ENCODE peak calls at places on chromosome 5, in ten cellular contexts. One of them, this sample, is unnamed.

GRCh38 chr5:10611290-10611689 is 47.4 kb downstream of the ANKRD33B start:
- DNase-seq in G401: no peak
- DNase-seq in D341Med: no peak
- DNase-seq in EH: peak; percentile 50
- DNase-seq in astrocyte of the spinal cord: peak; percentile 41
- DNase-seq in colonic mucosa: no peak
- DNase-seq in OCI-M1: no peak
- DNase-seq in stimulated activated CD4-positive, alpha-beta T cell treated with anti-CD3 and anti-CD28 coated beads, Interleukin-2, amount 100 ng/mL, for 48 hours: no peak
- DNase-seq in hippocampal formation: no peak
- DNase-seq in fibroblast of lung: peak; percentile 84
- DNase-seq in this sample: no peak

GRCh38 chr5:19488786-19489185 is 499.2 kb downstream of the CDH18 start:
- DNase-seq in G401: peak; percentile 97
- DNase-seq in D341Med: peak; percentile 35
- DNase-seq in EH: no peak
- DNase-seq in astrocyte of the spinal cord: no peak
- DNase-seq in colonic mucosa: no peak
- DNase-seq in OCI-M1: no peak
- DNase-seq in stimulated activated CD4-positive, alpha-beta T cell treated with anti-CD3 and anti-CD28 coated beads, Interleukin-2, amount 100 ng/mL, for 48 hours: no peak
- DNase-seq in hippocampal formation: no peak
- DNase-seq in fibroblast of lung: no peak
- DNase-seq in this sample: no peak

GRCh38 chr5:140570058-140570457 is 5.4 kb downstream of the SLC35A4 start:
- DNase-seq in G401: peak; percentile 95
- DNase-seq in D341Med: no peak
- DNase-seq in EH: no peak
- DNase-seq in astrocyte of the spinal cord: no peak
- DNase-seq in colonic mucosa: no peak
- DNase-seq in OCI-M1: no peak
- DNase-seq in stimulated activated CD4-positive, alpha-beta T cell treated with anti-CD3 and anti-CD28 coated beads, Interleukin-2, amount 100 ng/mL, for 48 hours: no peak
- DNase-seq in hippocampal formation: no peak
- DNase-seq in fibroblast of lung: no peak
- DNase-seq in this sample: no peak

GRCh38 chr5:83538788-83539535 is 67.4 kb downstream of the VCAN start:
- DNase-seq in G401: no peak
- DNase-seq in D341Med: no peak
- DNase-seq in EH: no peak
- DNase-seq in astrocyte of the spinal cord: no peak
- DNase-seq in colonic mucosa: no peak
- DNase-seq in OCI-M1: peak; percentile 67
- DNase-seq in stimulated activated CD4-positive, alpha-beta T cell treated with anti-CD3 and anti-CD28 coated beads, Interleukin-2, amount 100 ng/mL, for 48 hours: no peak
- DNase-seq in hippocampal formation: no peak
- DNase-seq in fibroblast of lung: no peak
- DNase-seq in this sample: no peak

GRCh38 chr5:172433071-172433470 is 21.3 kb downstream of the SH3PXD2B start:
- DNase-seq in G401: no peak
- DNase-seq in D341Med: no peak
- DNase-seq in EH: no peak
- DNase-seq in astrocyte of the spinal cord: no peak
- DNase-seq in colonic mucosa: no peak
- DNase-seq in OCI-M1: no peak
- DNase-seq in stimulated activated CD4-positive, alpha-beta T cell treated with anti-CD3 and anti-CD28 coated beads, Interleukin-2, amount 100 ng/mL, for 48 hours: no peak
- DNase-seq in hippocampal formation: no peak
- DNase-seq in fibroblast of lung: no peak
- DNase-seq in this sample: no peak

GRCh38 chr5:150670275-150670960 is 9.4 kb downstream of the MYOZ3 start:
- DNase-seq in G401: no peak
- DNase-seq in D341Med: no peak
- DNase-seq in EH: no peak
- DNase-seq in astrocyte of the spinal cord: no peak
- DNase-seq in colonic mucosa: no peak
- DNase-seq in OCI-M1: no peak
- DNase-seq in stimulated activated CD4-positive, alpha-beta T cell treated with anti-CD3 and anti-CD28 coated beads, Interleukin-2, amount 100 ng/mL, for 48 hours: no peak
- DNase-seq in hippocampal formation: no peak
- DNase-seq in fibroblast of lung: no peak
- DNase-seq in this sample: no peak

GRCh38 chr5:139147743-139148079 is 50.5 kb downstream of the SIL1 start:
- DNase-seq in G401: peak; percentile 66
- DNase-seq in D341Med: peak; percentile 52
- DNase-seq in EH: peak; percentile 93
- DNase-seq in astrocyte of the spinal cord: peak; percentile 77
- DNase-seq in colonic mucosa: peak; percentile 60
- DNase-seq in OCI-M1: no peak
- DNase-seq in stimulated activated CD4-positive, alpha-beta T cell treated with anti-CD3 and anti-CD28 coated beads, Interleukin-2, amount 100 ng/mL, for 48 hours: no peak
- DNase-seq in hippocampal formation: no peak
- DNase-seq in fibroblast of lung: peak; percentile 67
- DNase-seq in this sample: no peak

GRCh38 chr5:28967848-28968247 is 1929.5 kb upstream of the CDH9 start:
- DNase-seq in G401: no peak
- DNase-seq in D341Med: no peak
- DNase-seq in EH: no peak
- DNase-seq in astrocyte of the spinal cord: no peak
- DNase-seq in colonic mucosa: no peak
- DNase-seq in OCI-M1: peak; percentile 15
- DNase-seq in stimulated activated CD4-positive, alpha-beta T cell treated with anti-CD3 and anti-CD28 coated beads, Interleukin-2, amount 100 ng/mL, for 48 hours: no peak
- DNase-seq in hippocampal formation: no peak
- DNase-seq in fibroblast of lung: no peak
- DNase-seq in this sample: no peak

GRCh38 chr5:78113689-78114088 is 180.8 kb downstream of the AP3B1 start:
- DNase-seq in G401: no peak
- DNase-seq in D341Med: no peak
- DNase-seq in EH: no peak
- DNase-seq in astrocyte of the spinal cord: no peak
- DNase-seq in colonic mucosa: no peak
- DNase-seq in OCI-M1: no peak
- DNase-seq in stimulated activated CD4-positive, alpha-beta T cell treated with anti-CD3 and anti-CD28 coated beads, Interleukin-2, amount 100 ng/mL, for 48 hours: no peak
- DNase-seq in hippocampal formation: no peak
- DNase-seq in fibroblast of lung: no peak
- DNase-seq in this sample: no peak

GRCh38 chr5:171622010-171622409 is 163.6 kb upstream of the SMIM23 start:
- DNase-seq in G401: peak; percentile 77
- DNase-seq in D341Med: no peak
- DNase-seq in EH: peak; percentile 22
- DNase-seq in astrocyte of the spinal cord: no peak
- DNase-seq in colonic mucosa: no peak
- DNase-seq in OCI-M1: no peak
- DNase-seq in stimulated activated CD4-positive, alpha-beta T cell treated with anti-CD3 and anti-CD28 coated beads, Interleukin-2, amount 100 ng/mL, for 48 hours: no peak
- DNase-seq in hippocampal formation: no peak
- DNase-seq in fibroblast of lung: no peak
- DNase-seq in this sample: no peak

GRCh38 chr5:174625591-174626365 is 98.6 kb upstream of the MSX2 start:
- DNase-seq in G401: no peak
- DNase-seq in D341Med: no peak
- DNase-seq in EH: peak; percentile 15
- DNase-seq in astrocyte of the spinal cord: no peak
- DNase-seq in colonic mucosa: no peak
- DNase-seq in OCI-M1: no peak
- DNase-seq in stimulated activated CD4-positive, alpha-beta T cell treated with anti-CD3 and anti-CD28 coated beads, Interleukin-2, amount 100 ng/mL, for 48 hours: no peak
- DNase-seq in hippocampal formation: no peak
- DNase-seq in fibroblast of lung: no peak
- DNase-seq in this sample: no peak

GRCh38 chr5:32455311-32455710 is 10.8 kb upstream of the ZFR start:
- DNase-seq in G401: no peak
- DNase-seq in D341Med: no peak
- DNase-seq in EH: no peak
- DNase-seq in astrocyte of the spinal cord: no peak
- DNase-seq in colonic mucosa: no peak
- DNase-seq in OCI-M1: no peak
- DNase-seq in stimulated activated CD4-positive, alpha-beta T cell treated with anti-CD3 and anti-CD28 coated beads, Interleukin-2, amount 100 ng/mL, for 48 hours: no peak
- DNase-seq in hippocampal formation: no peak
- DNase-seq in fibroblast of lung: no peak
- DNase-seq in this sample: no peak

GRCh38 chr5:37926732-37927131 is 86.9 kb upstream of the GDNF start:
- DNase-seq in G401: no peak
- DNase-seq in D341Med: peak; percentile 78
- DNase-seq in EH: peak; percentile 30
- DNase-seq in astrocyte of the spinal cord: no peak
- DNase-seq in colonic mucosa: no peak
- DNase-seq in OCI-M1: no peak
- DNase-seq in stimulated activated CD4-positive, alpha-beta T cell treated with anti-CD3 and anti-CD28 coated beads, Interleukin-2, amount 100 ng/mL, for 48 hours: no peak
- DNase-seq in hippocampal formation: no peak
- DNase-seq in fibroblast of lung: no peak
- DNase-seq in this sample: no peak

GRCh38 chr5:167921796-167922195 is 369.6 kb upstream of the WWC1 start:
- DNase-seq in G401: no peak
- DNase-seq in D341Med: no peak
- DNase-seq in EH: no peak
- DNase-seq in astrocyte of the spinal cord: no peak
- DNase-seq in colonic mucosa: no peak
- DNase-seq in OCI-M1: no peak
- DNase-seq in stimulated activated CD4-positive, alpha-beta T cell treated with anti-CD3 and anti-CD28 coated beads, Interleukin-2, amount 100 ng/mL, for 48 hours: no peak
- DNase-seq in hippocampal formation: no peak
- DNase-seq in fibroblast of lung: no peak
- DNase-seq in this sample: no peak

GRCh38 chr5:151023651-151024050 is 3.3 kb downstream of the GPX3 start:
- DNase-seq in G401: no peak
- DNase-seq in D341Med: no peak
- DNase-seq in EH: peak; percentile 16
- DNase-seq in astrocyte of the spinal cord: no peak
- DNase-seq in colonic mucosa: peak; percentile 67
- DNase-seq in OCI-M1: peak; percentile 36
- DNase-seq in stimulated activated CD4-positive, alpha-beta T cell treated with anti-CD3 and anti-CD28 coated beads, Interleukin-2, amount 100 ng/mL, for 48 hours: no peak
- DNase-seq in hippocampal formation: no peak
- DNase-seq in fibroblast of lung: peak; percentile 73
- DNase-seq in this sample: no peak

GRCh38 chr5:73853091-73853490 is 227.1 kb downstream of the ARHGEF28 start:
- DNase-seq in G401: no peak
- DNase-seq in D341Med: no peak
- DNase-seq in EH: peak; percentile 88
- DNase-seq in astrocyte of the spinal cord: peak; percentile 52
- DNase-seq in colonic mucosa: no peak
- DNase-seq in OCI-M1: no peak
- DNase-seq in stimulated activated CD4-positive, alpha-beta T cell treated with anti-CD3 and anti-CD28 coated beads, Interleukin-2, amount 100 ng/mL, for 48 hours: no peak
- DNase-seq in hippocampal formation: no peak
- DNase-seq in fibroblast of lung: peak; percentile 31
- DNase-seq in this sample: no peak

GRCh38 chr5:121968910-121969607 is 7.3 kb downstream of the SRFBP1 start:
- DNase-seq in G401: no peak
- DNase-seq in D341Med: no peak
- DNase-seq in EH: peak; percentile 99
- DNase-seq in astrocyte of the spinal cord: peak; percentile 98
- DNase-seq in colonic mucosa: no peak
- DNase-seq in OCI-M1: no peak
- DNase-seq in stimulated activated CD4-positive, alpha-beta T cell treated with anti-CD3 and anti-CD28 coated beads, Interleukin-2, amount 100 ng/mL, for 48 hours: no peak
- DNase-seq in hippocampal formation: no peak
- DNase-seq in fibroblast of lung: peak; percentile 99
- DNase-seq in this sample: no peak

GRCh38 chr5:24401767-24402166 is 243.0 kb downstream of the CDH10 start:
- DNase-seq in G401: no peak
- DNase-seq in D341Med: no peak
- DNase-seq in EH: no peak
- DNase-seq in astrocyte of the spinal cord: peak; percentile 17
- DNase-seq in colonic mucosa: no peak
- DNase-seq in OCI-M1: peak; percentile 78
- DNase-seq in stimulated activated CD4-positive, alpha-beta T cell treated with anti-CD3 and anti-CD28 coated beads, Interleukin-2, amount 100 ng/mL, for 48 hours: no peak
- DNase-seq in hippocampal formation: no peak
- DNase-seq in fibroblast of lung: peak; percentile 34
- DNase-seq in this sample: no peak

GRCh38 chr5:3265131-3265885 is 330.3 kb upstream of the IRX1 start:
- DNase-seq in G401: no peak
- DNase-seq in D341Med: no peak
- DNase-seq in EH: no peak
- DNase-seq in astrocyte of the spinal cord: no peak
- DNase-seq in colonic mucosa: no peak
- DNase-seq in OCI-M1: no peak
- DNase-seq in stimulated activated CD4-positive, alpha-beta T cell treated with anti-CD3 and anti-CD28 coated beads, Interleukin-2, amount 100 ng/mL, for 48 hours: no peak
- DNase-seq in hippocampal formation: peak; percentile 71
- DNase-seq in fibroblast of lung: no peak
- DNase-seq in this sample: no peak

GRCh38 chr5:141735823-141736222 is 53.8 kb upstream of the ARAP3 start:
- DNase-seq in G401: no peak
- DNase-seq in D341Med: no peak
- DNase-seq in EH: no peak
- DNase-seq in astrocyte of the spinal cord: no peak
- DNase-seq in colonic mucosa: peak; percentile 28
- DNase-seq in OCI-M1: no peak
- DNase-seq in stimulated activated CD4-positive, alpha-beta T cell treated with anti-CD3 and anti-CD28 coated beads, Interleukin-2, amount 100 ng/mL, for 48 hours: no peak
- DNase-seq in hippocampal formation: no peak
- DNase-seq in fibroblast of lung: no peak
- DNase-seq in this sample: no peak

GRCh38 chr5:109191153-109191558 is 218.6 kb downstream of the PJA2 start:
- DNase-seq in G401: no peak
- DNase-seq in D341Med: no peak
- DNase-seq in EH: peak; percentile 34
- DNase-seq in astrocyte of the spinal cord: peak; percentile 58
- DNase-seq in colonic mucosa: peak; percentile 39
- DNase-seq in OCI-M1: peak; percentile 73
- DNase-seq in stimulated activated CD4-positive, alpha-beta T cell treated with anti-CD3 and anti-CD28 coated beads, Interleukin-2, amount 100 ng/mL, for 48 hours: no peak
- DNase-seq in hippocampal formation: no peak
- DNase-seq in fibroblast of lung: peak; percentile 74
- DNase-seq in this sample: no peak

GRCh38 chr5:77851229-77852067 is 75.3 kb upstream of the TBCA start:
- DNase-seq in G401: peak; percentile 48
- DNase-seq in D341Med: no peak
- DNase-seq in EH: peak; percentile 33
- DNase-seq in astrocyte of the spinal cord: no peak
- DNase-seq in colonic mucosa: no peak
- DNase-seq in OCI-M1: no peak
- DNase-seq in stimulated activated CD4-positive, alpha-beta T cell treated with anti-CD3 and anti-CD28 coated beads, Interleukin-2, amount 100 ng/mL, for 48 hours: no peak
- DNase-seq in hippocampal formation: no peak
- DNase-seq in fibroblast of lung: peak; percentile 40
- DNase-seq in this sample: peak; percentile 40

GRCh38 chr5:86689103-86689729 is 71.5 kb downstream of the COX7C start:
- DNase-seq in G401: no peak
- DNase-seq in D341Med: no peak
- DNase-seq in EH: no peak
- DNase-seq in astrocyte of the spinal cord: no peak
- DNase-seq in colonic mucosa: no peak
- DNase-seq in OCI-M1: no peak
- DNase-seq in stimulated activated CD4-positive, alpha-beta T cell treated with anti-CD3 and anti-CD28 coated beads, Interleukin-2, amount 100 ng/mL, for 48 hours: no peak
- DNase-seq in hippocampal formation: no peak
- DNase-seq in fibroblast of lung: no peak
- DNase-seq in this sample: no peak

GRCh38 chr5:93307557-93307956 is 273.5 kb downstream of the NR2F1-AS1 start:
- DNase-seq in G401: no peak
- DNase-seq in D341Med: no peak
- DNase-seq in EH: peak; percentile 61
- DNase-seq in astrocyte of the spinal cord: no peak
- DNase-seq in colonic mucosa: no peak
- DNase-seq in OCI-M1: no peak
- DNase-seq in stimulated activated CD4-positive, alpha-beta T cell treated with anti-CD3 and anti-CD28 coated beads, Interleukin-2, amount 100 ng/mL, for 48 hours: no peak
- DNase-seq in hippocampal formation: no peak
- DNase-seq in fibroblast of lung: peak; percentile 79
- DNase-seq in this sample: no peak

GRCh38 chr5:158382473-158382872 is 523.5 kb upstream of the CLINT1 start:
- DNase-seq in G401: peak; percentile 88
- DNase-seq in D341Med: no peak
- DNase-seq in EH: peak; percentile 98
- DNase-seq in astrocyte of the spinal cord: peak; percentile 97
- DNase-seq in colonic mucosa: peak; percentile 40
- DNase-seq in OCI-M1: peak; percentile 65
- DNase-seq in stimulated activated CD4-positive, alpha-beta T cell treated with anti-CD3 and anti-CD28 coated beads, Interleukin-2, amount 100 ng/mL, for 48 hours: peak; percentile 0
- DNase-seq in hippocampal formation: no peak
- DNase-seq in fibroblast of lung: peak; percentile 97
- DNase-seq in this sample: no peak

GRCh38 chr5:1312993-1313833 is 18.3 kb upstream of the TERT start:
- DNase-seq in G401: no peak
- DNase-seq in D341Med: no peak
- DNase-seq in EH: peak; percentile 38
- DNase-seq in astrocyte of the spinal cord: no peak
- DNase-seq in colonic mucosa: no peak
- DNase-seq in OCI-M1: peak; percentile 39
- DNase-seq in stimulated activated CD4-positive, alpha-beta T cell treated with anti-CD3 and anti-CD28 coated beads, Interleukin-2, amount 100 ng/mL, for 48 hours: no peak
- DNase-seq in hippocampal formation: no peak
- DNase-seq in fibroblast of lung: no peak
- DNase-seq in this sample: peak; percentile 52

GRCh38 chr5:31232273-31232888 is 38.9 kb downstream of the CDH6 start:
- DNase-seq in G401: peak; percentile 44
- DNase-seq in D341Med: peak; percentile 69
- DNase-seq in EH: peak; percentile 64
- DNase-seq in astrocyte of the spinal cord: peak; percentile 72
- DNase-seq in colonic mucosa: peak; percentile 22
- DNase-seq in OCI-M1: peak; percentile 84
- DNase-seq in stimulated activated CD4-positive, alpha-beta T cell treated with anti-CD3 and anti-CD28 coated beads, Interleukin-2, amount 100 ng/mL, for 48 hours: no peak
- DNase-seq in hippocampal formation: peak; percentile 39
- DNase-seq in fibroblast of lung: peak; percentile 66
- DNase-seq in this sample: no peak

GRCh38 chr5:33688041-33688980 is 203.5 kb downstream of the ADAMTS12 start:
- DNase-seq in G401: no peak
- DNase-seq in D341Med: no peak
- DNase-seq in EH: peak; percentile 39
- DNase-seq in astrocyte of the spinal cord: peak; percentile 77
- DNase-seq in colonic mucosa: no peak
- DNase-seq in OCI-M1: no peak
- DNase-seq in stimulated activated CD4-positive, alpha-beta T cell treated with anti-CD3 and anti-CD28 coated beads, Interleukin-2, amount 100 ng/mL, for 48 hours: no peak
- DNase-seq in hippocampal formation: no peak
- DNase-seq in fibroblast of lung: peak; percentile 88
- DNase-seq in this sample: no peak

This sample was measured in GM12892.